ENCODE peak calls at places on chromosomes 11 and 22, in five cellular contexts. A is Right ventricle myocardium superior, W is mucosa of gallbladder, O is NCI-H1105, D is dorsolateral prefrontal cortex. N is an unnamed sample.

GRCh38 chr11:123454060-123454651 is 24.1 kb downstream of the GRAMD1B start:
- DNase-seq in D (no peak), A (no peak), W (peak), O (no peak), N (no peak)

GRCh38 chr11:31487848-31488247 is 21.6 kb downstream of the IMMP1L start:
- DNase-seq in W (peak), A (no peak), D (no peak), O (peak), N (no peak)

GRCh38 chr11:124638500-124638899 is 15.8 kb downstream of the TBRG1 start:
- DNase-seq in O (no peak), A (no peak), W (no peak), D (no peak), N (no peak)

GRCh38 chr11:13777341-13777985 is 109.0 kb downstream of the FAR1 start:
- DNase-seq in D (no peak), O (no peak), W (no peak), A (no peak), N (no peak)

GRCh38 chr11:69587454-69588081 is 53.4 kb upstream of the CCND1 start:
- DNase-seq in D (no peak), W (no peak), O (no peak), A (no peak), N (peak)

GRCh38 chr11:133952199-133953190 is 4.3 kb downstream of the IGSF9B start:
- DNase-seq in A (peak), D (no peak), O (no peak), W (no peak), N (no peak)

GRCh38 chr22:21942407-21942895 is 10.2 kb downstream of the PPM1F start:
- DNase-seq in D (no peak), O (no peak), A (peak), W (peak), N (peak)

GRCh38 chr11:78209478-78209877 is 20.8 kb downstream of the USP35 start:
- DNase-seq in O (no peak), D (no peak), W (no peak), A (no peak), N (no peak)

GRCh38 chr11:44505591-44506054 is 59.8 kb upstream of the CD82 start:
- DNase-seq in A (no peak), D (no peak), W (no peak), O (no peak), N (no peak)

GRCh38 chr11:83617671-83618070 is 331.5 kb upstream of the CCDC90B start:
- DNase-seq in D (no peak), W (no peak), A (no peak), O (no peak), N (no peak)